ENCODE peak calls at places on chromosomes 5 and 9, in nine cellular contexts. D is fibroblast of gingiva; N is stimulated activated CD4-positive, alpha-beta T cell treated with anti-CD3 and anti-CD28 coated beads, TNF-alpha, amount 100 ng/mL, for 1 hour; H is choroid plexus epithelial cell; Q is NCI-H774; O is NCI-H2171 treated with DMSO at 0.1 percent for 48 hours; G is RCC 7860; T is lower leg skin; B is AG04449. E is an unnamed sample.

GRCh38 chr5:172059661-172060100 is 53.2 kb upstream of the FBXW11 start:
- DNase-seq in D (no peak), N (no peak), H (peak; percentile 40), Q (no peak), O (no peak), G (peak; percentile 17), T (no peak), B (no peak), E (no peak)

GRCh38 chr5:151912360-151912759 is 12.3 kb downstream of the GLRA1 start:
- DNase-seq in D (no peak), N (no peak), H (no peak), Q (no peak), O (no peak), G (no peak), T (no peak), B (no peak), E (no peak)

GRCh38 chr5:122874179-122874875 is 28.9 kb downstream of the SNX24 start:
- DNase-seq in D (peak; percentile 51), N (no peak), H (peak; percentile 57), Q (no peak), O (no peak), G (no peak), T (no peak), B (no peak), E (no peak)

GRCh38 chr9:5719546-5719945 is 90.6 kb downstream of the RIC1 start:
- DNase-seq in D (no peak), N (no peak), H (no peak), Q (no peak), O (no peak), G (no peak), T (no peak), B (no peak), E (no peak)

GRCh38 chr5:98796197-98796972 is 22.9 kb downstream of the RGMB start:
- DNase-seq in D (peak; percentile 52), N (no peak), H (peak; percentile 77), Q (no peak), O (peak; percentile 20), G (peak; percentile 53), T (no peak), B (no peak), E (peak; percentile 69)

GRCh38 chr5:111580956-111581355 is 68.6 kb upstream of the STARD4 start:
- DNase-seq in D (peak; percentile 67), N (no peak), H (peak; percentile 8), Q (no peak), O (no peak), G (no peak), T (no peak), B (no peak), E (no peak)

GRCh38 chr5:138944527-138945322 is 69.6 kb upstream of the LRRTM2 start:
- DNase-seq in D (no peak), N (no peak), H (no peak), Q (no peak), O (no peak), G (peak; percentile 99), T (no peak), B (no peak), E (no peak)

GRCh38 chr9:33107762-33108161 is 31.3 kb upstream of the SMU1 start:
- DNase-seq in D (no peak), N (no peak), H (no peak), Q (no peak), O (no peak), G (peak; percentile 16), T (no peak), B (no peak), E (no peak)

GRCh38 chr5:9067129-9067528 is 478.7 kb downstream of the SEMA5A start:
- DNase-seq in D (no peak), N (no peak), H (no peak), Q (no peak), O (no peak), G (no peak), T (no peak), B (no peak), E (no peak)

GRCh38 chr5:177304392-177305119 is 957 bp downstream of the PRELID1 start:
- DNase-seq in D (no peak), N (no peak), H (no peak), Q (no peak), O (no peak), G (peak; percentile 63), T (no peak), B (no peak), E (peak; percentile 54)

GRCh38 chr5:61802456-61802855 is 470.4 kb downstream of the ZSWIM6 start:
- DNase-seq in D (no peak), N (no peak), H (no peak), Q (peak; percentile 41), O (peak; percentile 68), G (no peak), T (no peak), B (no peak), E (no peak)

GRCh38 chr5:159034083-159034824 is 65.5 kb downstream of the EBF1 start:
- DNase-seq in D (no peak), N (no peak), H (peak; percentile 58), Q (no peak), O (no peak), G (no peak), T (no peak), B (no peak), E (no peak)

GRCh38 chr5:140042551-140043507 is at the start of gene NRG2:
- DNase-seq in D (peak; percentile 65), N (peak; percentile 5), H (peak; percentile 21), Q (peak; percentile 10), O (peak; percentile 64), G (peak; percentile 34), T (peak; percentile 37), B (no peak), E (peak; percentile 47)

GRCh38 chr5:991472-992267 is 16.9 kb upstream of the NKD2 start:
- DNase-seq in D (no peak), N (no peak), H (no peak), Q (no peak), O (no peak), G (no peak), T (no peak), B (no peak), E (no peak)

GRCh38 chr9:123411191-123411590 is 55.2 kb downstream of the CRB2 start:
- DNase-seq in D (no peak), N (no peak), H (no peak), Q (no peak), O (no peak), G (no peak), T (no peak), B (no peak), E (no peak)

GRCh38 chr9:93039976-93040375 is 18.5 kb upstream of the SUSD3 start:
- DNase-seq in D (no peak), N (no peak), H (no peak), Q (no peak), O (no peak), G (no peak), T (no peak), B (no peak), E (no peak)

GRCh38 chr5:8892931-8893330 is 652.9 kb downstream of the SEMA5A start:
- DNase-seq in D (no peak), N (no peak), H (no peak), Q (no peak), O (no peak), G (no peak), T (no peak), B (no peak), E (no peak)

GRCh38 chr9:18404482-18405029 is 69.4 kb upstream of the ADAMTSL1 start:
- DNase-seq in D (no peak), N (no peak), H (no peak), Q (no peak), O (peak; percentile 42), G (no peak), T (no peak), B (no peak), E (no peak)

GRCh38 chr9:33186457-33187168 is 19.5 kb upstream of the B4GALT1 start:
- DNase-seq in D (no peak), N (no peak), H (peak; percentile 41), Q (no peak), O (no peak), G (no peak), T (peak; percentile 57), B (no peak), E (no peak)

GRCh38 chr5:122256388-122256787 is 55.6 kb upstream of the SNCAIP start:
- DNase-seq in D (no peak), N (no peak), H (no peak), Q (no peak), O (no peak), G (no peak), T (no peak), B (no peak), E (no peak)

GRCh38 chr5:1246711-1247431 is 21.7 kb downstream of the SLC6A18 start:
- DNase-seq in D (no peak), N (no peak), H (peak; percentile 15), Q (no peak), O (peak; percentile 25), G (no peak), T (no peak), B (no peak), E (peak; percentile 15)

GRCh38 chr9:112112941-112113399 is 62.1 kb downstream of the SUSD1 start:
- DNase-seq in D (no peak), N (no peak), H (peak; percentile 47), Q (no peak), O (peak; percentile 23), G (peak; percentile 91), T (no peak), B (no peak), E (peak; percentile 13)

GRCh38 chr5:21195145-21195544 is 1207.1 kb upstream of the CDH18 start:
- DNase-seq in D (no peak), N (no peak), H (no peak), Q (no peak), O (no peak), G (no peak), T (no peak), B (no peak), E (no peak)

GRCh38 chr9:109794361-109795012 is 14.5 kb downstream of the PALM2AKAP2 start:
- DNase-seq in D (peak; percentile 72), N (no peak), H (peak; percentile 46), Q (no peak), O (no peak), G (no peak), T (no peak), B (no peak), E (no peak)

GRCh38 chr5:142827934-142828576 is 57.9 kb downstream of the ARHGAP26 start:
- DNase-seq in D (no peak), N (no peak), H (no peak), Q (no peak), O (peak; percentile 38), G (peak; percentile 37), T (no peak), B (no peak), E (no peak)

GRCh38 chr5:52786937-52787599 is 648 bp upstream of the ITGA1 start:
- DNase-seq in D (no peak), N (no peak), H (peak; percentile 50), Q (no peak), O (no peak), G (no peak), T (no peak), B (no peak), E (peak; percentile 51)

GRCh38 chr5:83306572-83307241 is 164.8 kb upstream of the VCAN start:
- DNase-seq in D (peak; percentile 96), N (no peak), H (peak; percentile 94), Q (no peak), O (no peak), G (peak; percentile 60), T (peak; percentile 51), B (peak; percentile 74), E (peak; percentile 43)

GRCh38 chr9:70954126-70954525 is 167.3 kb downstream of the TRPM3 start:
- DNase-seq in D (peak; percentile 48), N (no peak), H (peak; percentile 86), Q (no peak), O (no peak), G (peak; percentile 92), T (no peak), B (peak; percentile 74), E (no peak)

GRCh38 chr9:109447329-109448076 is 50.6 kb downstream of the PTPN3 start:
- DNase-seq in D (no peak), N (no peak), H (no peak), Q (no peak), O (no peak), G (no peak), T (no peak), B (no peak), E (peak; percentile 56)

GRCh38 chr5:141095263-141095641 is 837 bp downstream of the PCDHB2 start:
- DNase-seq in D (no peak), N (no peak), H (no peak), Q (no peak), O (no peak), G (no peak), T (no peak), B (no peak), E (no peak)

E was measured in activated CD8-positive, alpha-beta T cell treated with anti-CD3 and anti-CD28 coated beads for 36 hours.